ENCODE peak calls at places on chromosomes 11 and 22, in eight cellular contexts. U is ovary, B is MM.1S, D is left ventricle myocardium inferior, W is esophagus muscularis mucosa, M is heart right ventricle, C is uterus, K is neural progenitor cell. T is an unnamed sample. For H3K27me3 and H3K9me3, the result is how much of the 10 kb centered on the place peaks cover.

GRCh38 chr11:43619863-43620505 is 60.6 kb upstream of the HSD17B12 start:
- DNase-seq in U (no peak), B (peak), D (no peak), W (no peak), M (no peak), C (no peak), K (no peak), T (no peak)

GRCh38 chr22:37731804-37732471 is 35.1 kb downstream of the TRIOBP start:
- DNase-seq in U (no peak), B (no peak), D (no peak), W (no peak), M (no peak), C (no peak), K (no peak), T (no peak)

GRCh38 chr22:49197500-49197899 is 630.2 kb downstream of the BRD1 start:
- DNase-seq in U (no peak), B (no peak), D (no peak), W (no peak), M (no peak), C (peak), K (peak), T (no peak)

GRCh38 chr11:130162733-130163132 is 3.2 kb downstream of the ST14 start:
- DNase-seq in U (no peak), B (peak), D (no peak), W (no peak), M (no peak), C (no peak), K (no peak), T (peak)

GRCh38 chr11:107929611-107930200 is 1.5 kb downstream of the RAB39A start:
- DNase-seq in U (no peak), B (no peak), D (no peak), W (no peak), M (no peak), C (no peak), K (peak), T (peak)

GRCh38 chr11:98536023-98536422 is 484.7 kb upstream of the CNTN5 start:
- DNase-seq in U (no peak), B (no peak), D (no peak), W (no peak), M (no peak), C (no peak), K (no peak), T (no peak)

GRCh38 chr11:15931497-15931896 is 424.8 kb downstream of the SOX6 start:
- DNase-seq in U (no peak), B (no peak), D (no peak), W (no peak), M (no peak), C (no peak), K (no peak), T (no peak)

GRCh38 chr22:31210830-31211503 is 1.1 kb upstream of the LIMK2 start:
- DNase-seq in U (no peak), B (peak), D (peak), W (no peak), M (peak), C (no peak), K (no peak), T (no peak)

GRCh38 chr22:27125539-27125938 is 468.2 kb downstream of the MIAT start:
- DNase-seq in U (no peak), B (no peak), D (no peak), W (no peak), M (no peak), C (no peak), K (no peak), T (no peak)

GRCh38 chr11:74720596-74721478 is 10.4 kb downstream of the CHRDL2 start:
- DNase-seq in U (peak), B (no peak), D (peak), W (peak), M (peak), C (peak), K (no peak), T (peak)

GRCh38 chr22:19497245-19497644 is 17.5 kb downstream of the CDC45 start:
- DNase-seq in U (no peak), B (no peak), D (no peak), W (no peak), M (no peak), C (no peak), K (no peak), T (peak)

GRCh38 chr11:127049486-127049885 is 48.9 kb upstream of the KIRREL3 start:
- DNase-seq in U (no peak), B (no peak), D (no peak), W (no peak), M (no peak), C (no peak), K (no peak), T (no peak)

GRCh38 chr22:39689421-39689820 is 118.9 kb downstream of the CACNA1I start:
- DNase-seq in U (no peak), B (no peak), D (no peak), W (no peak), M (no peak), C (no peak), K (no peak), T (no peak)

GRCh38 chr11:73152086-73152853 is 10.2 kb upstream of the FCHSD2 start:
- DNase-seq in U (no peak), B (peak), D (no peak), W (no peak), M (no peak), C (no peak), K (no peak), T (no peak)

GRCh38 chr22:25402501-25403283 is 161.8 kb upstream of the GRK3 start:
- DNase-seq in U (peak), B (no peak), D (peak), W (no peak), M (peak), C (peak), K (no peak), T (peak)

GRCh38 chr11:8247312-8247711 is 16.4 kb downstream of the LMO1 start:
- DNase-seq in U (no peak), B (peak), D (no peak), W (no peak), M (no peak), C (no peak), K (no peak), T (peak)

GRCh38 chr11:68213135-68213515 is at the start of gene KMT5B:
- DNase-seq in U (peak), B (no peak), D (peak), W (no peak), M (peak), C (peak), K (no peak), T (no peak)

GRCh38 chr22:43099095-43099494 is 9.9 kb upstream of the TTLL1 start:
- DNase-seq in U (no peak), B (no peak), D (no peak), W (no peak), M (peak), C (no peak), K (no peak), T (no peak)

GRCh38 chr11:17846852-17847453 is 112.4 kb downstream of the KCNC1 start:
- DNase-seq in U (no peak), B (no peak), D (no peak), W (no peak), M (peak), C (no peak), K (peak), T (no peak)

GRCh38 chr11:118319031-118319814 is 14.7 kb downstream of the CD3E start:
- DNase-seq in U (no peak), B (no peak), D (no peak), W (no peak), M (no peak), C (no peak), K (no peak), T (no peak)
- H3K27me3 ChIP-seq in U (under half), B (under half), D (under half), W (under half), M (under half), C (under half), K (under half), T (under half)

DNA sequence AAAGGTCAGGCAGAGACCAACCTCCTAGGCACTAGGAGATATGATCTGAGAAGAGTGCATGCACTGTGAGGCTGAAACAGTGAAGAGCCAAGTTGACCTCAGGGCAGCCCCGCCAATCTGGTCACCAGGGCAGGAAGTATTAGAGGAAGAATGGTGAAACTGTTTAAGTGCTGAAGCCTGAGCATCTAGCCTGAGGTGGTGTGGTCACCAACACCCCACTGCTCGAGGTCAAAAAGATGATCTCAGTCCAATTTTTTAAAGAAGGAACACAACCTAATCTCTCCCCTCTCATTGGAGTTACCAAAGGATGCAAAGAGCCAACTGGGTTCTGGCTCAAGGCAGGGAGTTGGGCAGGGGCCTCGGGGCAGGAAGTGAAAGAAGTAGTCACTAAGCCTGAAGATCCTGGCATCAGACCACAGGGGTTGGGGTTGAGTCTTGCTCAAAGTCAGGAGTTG is 4.0 kb downstream of the APBB1 start:
- DNase-seq in U (no peak), B (peak), D (no peak), W (no peak), M (no peak), C (no peak), K (no peak), T (peak)
- H3K4me3 ChIP-seq in U (no peak), B (no peak), D (no peak), W (no peak), M (no peak), C (no peak), K (no peak), T (no peak)

GRCh38 chr11:2630679-2631078 is 69.1 kb downstream of the KCNQ1OT1 start:
- DNase-seq in U (no peak), B (no peak), D (no peak), W (no peak), M (no peak), C (no peak), K (no peak), T (no peak)
- H3K9me3 ChIP-seq in U (under half), B (under half), D (half or more), W (under half), M (half or more), C (under half), K (under half), T (under half)

DNA sequence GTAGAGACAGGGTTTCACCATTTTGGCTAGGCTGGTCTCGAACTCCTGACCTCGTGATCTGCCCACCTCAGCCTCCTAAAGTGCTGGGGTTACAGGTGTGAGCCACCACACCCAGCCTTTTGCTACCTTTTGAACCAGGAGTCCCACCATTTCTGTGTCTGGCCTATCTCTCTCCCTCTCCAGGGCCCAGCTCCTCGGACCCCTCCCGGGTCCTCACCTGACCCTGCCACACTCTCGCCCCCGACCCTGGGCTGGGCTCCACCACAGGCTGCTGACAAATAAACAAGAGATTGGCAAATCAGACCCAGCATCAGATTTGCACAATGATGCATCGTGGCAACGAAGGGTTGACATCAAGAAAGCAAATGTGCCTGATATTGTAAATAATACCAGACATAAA is 8.8 kb downstream of the KRTAP5-5 start:
- DNase-seq in U (no peak), B (no peak), D (no peak), W (no peak), M (no peak), C (no peak), K (no peak), T (no peak)
- H3K27me3 ChIP-seq in U (under half), B (half or more), D (half or more), W (under half), M (under half), C (under half), K (under half), T (under half)

DNA sequence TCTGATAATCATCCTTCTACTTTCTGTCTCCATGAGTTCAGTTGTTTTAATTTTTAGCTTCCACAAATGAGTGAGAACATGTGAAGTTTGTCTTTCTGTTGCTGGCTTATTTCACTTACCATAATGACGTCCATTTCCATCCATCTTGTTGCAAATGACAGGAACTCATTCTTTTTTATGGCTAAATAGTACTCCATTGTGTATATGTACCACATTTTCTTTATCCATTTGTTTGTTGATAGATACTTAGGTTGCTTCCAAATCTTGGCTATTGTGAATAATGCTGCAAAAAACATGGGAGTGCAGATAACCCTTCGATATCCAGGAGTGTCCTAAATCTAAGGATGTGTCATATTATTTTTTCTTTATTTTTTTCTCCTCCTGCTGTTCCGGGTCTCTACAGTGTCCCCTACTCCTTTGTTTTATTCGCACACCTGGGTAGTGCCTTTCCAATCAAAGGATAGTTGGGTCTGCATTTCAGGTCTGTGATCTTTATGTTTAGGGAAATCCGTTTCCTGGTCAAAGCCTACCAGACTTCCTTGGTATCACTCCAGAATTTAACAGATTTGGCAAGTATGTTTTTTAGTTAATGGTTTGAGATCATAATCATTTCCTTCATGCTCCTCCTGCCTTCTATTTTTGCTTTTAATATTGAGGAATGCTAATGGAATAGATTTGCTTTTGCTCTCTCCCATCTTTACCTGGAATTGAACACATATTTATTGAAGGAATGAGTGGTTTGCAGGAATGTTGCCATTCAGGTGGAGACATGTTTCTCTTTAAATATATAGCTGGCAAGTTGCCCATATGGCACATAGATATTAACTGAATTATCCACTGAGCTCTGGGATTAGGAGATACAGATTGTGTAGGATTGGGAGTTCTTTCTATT is 53.7 kb downstream of the ARHGEF12 start:
- DNase-seq in U (no peak), B (no peak), D (no peak), W (no peak), M (no peak), C (no peak), K (no peak), T (no peak)
- H3K4me3 ChIP-seq in U (no peak), B (no peak), D (no peak), W (no peak), M (no peak), C (no peak), K (no peak), T (no peak)

T was measured in MG63.